ENCODE peak calls at places on chromosome 9, in six cellular contexts. Z is retinal pigment epithelial cell, A is stomach, C is K562, Y is cardiac fibroblast, Q is AG09309. R is an unnamed sample.

GRCh38 chr9:4937436-4937835 is 47.6 kb upstream of the JAK2 start:
- DNase-seq in Z (no peak), A (no peak), C (no peak), Y (no peak), Q (no peak), R (no peak)

GRCh38 chr9:6106576-6107339 is 91.3 kb upstream of the RANBP6 start:
- DNase-seq in Z (no peak), A (no peak), C (peak), Y (peak), Q (no peak), R (no peak)

GRCh38 chr9:114583776-114584175 is 3.8 kb upstream of the ATP6V1G1 start:
- DNase-seq in Z (no peak), A (no peak), C (no peak), Y (no peak), Q (no peak), R (no peak)

GRCh38 chr9:95980262-95981125 is 105.0 kb downstream of the ERCC6L2 start:
- DNase-seq in Z (no peak), A (no peak), C (no peak), Y (peak), Q (peak), R (no peak)

GRCh38 chr9:69421908-69422801 is 97.1 kb downstream of the ENTREP1 start:
- DNase-seq in Z (no peak), A (peak), C (peak), Y (peak), Q (peak), R (peak)

GRCh38 chr9:99822596-99823391 is 1.1 kb downstream of the NR4A3 start:
- DNase-seq in Z (no peak), A (peak), C (peak), Y (peak), Q (no peak), R (no peak)

GRCh38 chr9:69035438-69036316 is at the start of gene FXN:
- DNase-seq in Z (no peak), A (peak), C (peak), Y (peak), Q (peak), R (no peak)

GRCh38 chr9:35107337-35108290 is 4.7 kb upstream of the STOML2 start:
- DNase-seq in Z (no peak), A (no peak), C (no peak), Y (no peak), Q (no peak), R (no peak)

GRCh38 chr9:124467410-124468060 is 17.3 kb downstream of the ADGRD2 start:
- DNase-seq in Z (no peak), A (no peak), C (no peak), Y (no peak), Q (no peak), R (no peak)

GRCh38 chr9:4833781-4834560 is 41.2 kb downstream of the RCL1 start:
- DNase-seq in Z (no peak), A (no peak), C (no peak), Y (peak), Q (no peak), R (no peak)

GRCh38 chr9:91420471-91421021 is 3.1 kb downstream of the NFIL3 start:
- DNase-seq in Z (no peak), A (no peak), C (no peak), Y (peak), Q (no peak), R (no peak)

GRCh38 chr9:975740-976257 is 656 bp upstream of the DMRT3 start:
- DNase-seq in Z (no peak), A (no peak), C (no peak), Y (no peak), Q (no peak), R (no peak)

GRCh38 chr9:978117-978830 is 1.8 kb downstream of the DMRT3 start:
- DNase-seq in Z (no peak), A (no peak), C (no peak), Y (no peak), Q (no peak), R (no peak)

GRCh38 chr9:977361-978116 is 1.1 kb downstream of the DMRT3 start:
- DNase-seq in Z (no peak), A (no peak), C (no peak), Y (no peak), Q (no peak), R (no peak)

GRCh38 chr9:976258-976804 is at the start of gene DMRT3:
- DNase-seq in Z (no peak), A (no peak), C (no peak), Y (no peak), Q (no peak), R (no peak)

DNA sequence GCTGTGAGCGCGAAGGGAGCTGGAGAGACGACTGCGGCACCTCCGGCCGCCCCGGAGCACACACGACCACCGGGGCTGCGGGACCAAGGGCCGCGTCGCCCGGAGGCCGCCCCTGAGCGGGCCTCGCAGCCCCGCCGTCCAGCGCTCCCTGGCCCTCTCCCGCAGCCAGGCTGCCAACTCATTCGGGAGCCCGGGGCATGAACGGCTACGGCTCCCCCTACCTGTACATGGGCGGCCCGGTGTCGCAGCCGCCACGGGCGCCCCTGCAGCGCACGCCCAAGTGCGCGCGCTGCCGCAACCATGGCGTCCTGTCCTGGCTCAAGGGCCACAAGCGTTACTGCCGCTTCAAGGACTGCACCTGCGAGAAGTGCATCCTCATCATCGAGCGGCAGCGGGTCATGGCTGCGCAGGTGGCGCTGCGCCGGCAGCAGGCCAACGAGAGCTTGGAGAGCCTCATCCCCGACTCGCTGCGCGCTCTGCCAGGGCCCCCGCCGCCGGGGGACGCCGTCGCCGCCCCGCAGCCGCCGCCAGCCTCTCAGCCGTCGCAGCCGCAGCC is 428 bp downstream of the DMRT3 start:
- DNase-seq in Z (no peak), A (no peak), C (no peak), Y (no peak), Q (no peak), R (no peak)
- H3K4me3 ChIP-seq in Z (no peak), A (peak), C (no peak), Y (no peak), Q (no peak), R (no peak)

GRCh38 chr9:133320421-133320881 is 15.5 kb downstream of the SURF6 start:
- DNase-seq in Z (no peak), A (no peak), C (peak), Y (no peak), Q (no peak), R (no peak)
- TF ChIP-seq CTCF in Z (no peak), A (no peak), C (peak), Y (no peak), Q (no peak), R (no peak)

DNA sequence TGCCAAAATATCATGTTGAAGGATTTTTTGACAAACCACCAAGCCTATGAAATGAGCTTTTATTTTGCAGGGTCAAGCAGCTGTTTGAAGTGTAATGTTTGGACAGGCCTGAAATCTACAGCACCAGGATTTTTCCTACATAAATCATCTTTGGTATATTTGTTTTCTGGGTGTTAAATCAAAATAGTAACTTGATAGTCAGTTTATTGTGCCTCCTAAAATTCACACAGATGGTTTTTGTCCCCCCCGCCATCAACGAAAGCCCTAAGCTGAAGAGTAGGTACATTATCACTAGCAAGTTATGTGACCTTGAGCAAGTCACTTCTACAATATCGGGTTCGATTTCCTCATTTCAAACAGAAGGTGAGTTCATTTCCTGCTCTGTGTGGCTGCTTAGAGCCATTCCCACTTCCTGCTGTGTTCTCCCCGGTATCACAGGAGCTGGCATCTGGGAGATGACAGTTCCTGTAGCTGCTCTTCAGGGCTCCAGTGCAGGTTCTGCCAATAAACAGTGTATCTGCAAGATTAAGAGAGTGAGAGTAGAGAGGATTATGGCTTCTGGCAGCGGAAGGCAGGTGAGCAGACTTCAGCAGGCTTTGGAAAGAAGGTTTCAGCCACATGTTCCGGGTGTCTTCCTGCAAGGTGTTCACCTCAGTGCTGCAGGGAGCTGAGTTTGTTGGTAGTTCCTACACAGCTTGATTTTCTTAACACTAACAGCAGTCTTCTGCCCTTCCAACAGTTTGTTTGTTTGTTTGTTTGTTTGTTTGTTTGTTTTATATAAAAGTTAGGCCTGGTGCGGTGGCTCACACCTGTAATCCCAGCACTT is 48.4 kb upstream of the GNE start:
- DNase-seq in Z (no peak), A (no peak), C (no peak), Y (peak), Q (no peak), R (no peak)
- H3K4me3 ChIP-seq in Z (no peak), A (no peak), C (no peak), Y (no peak), Q (no peak), R (no peak)

DNA sequence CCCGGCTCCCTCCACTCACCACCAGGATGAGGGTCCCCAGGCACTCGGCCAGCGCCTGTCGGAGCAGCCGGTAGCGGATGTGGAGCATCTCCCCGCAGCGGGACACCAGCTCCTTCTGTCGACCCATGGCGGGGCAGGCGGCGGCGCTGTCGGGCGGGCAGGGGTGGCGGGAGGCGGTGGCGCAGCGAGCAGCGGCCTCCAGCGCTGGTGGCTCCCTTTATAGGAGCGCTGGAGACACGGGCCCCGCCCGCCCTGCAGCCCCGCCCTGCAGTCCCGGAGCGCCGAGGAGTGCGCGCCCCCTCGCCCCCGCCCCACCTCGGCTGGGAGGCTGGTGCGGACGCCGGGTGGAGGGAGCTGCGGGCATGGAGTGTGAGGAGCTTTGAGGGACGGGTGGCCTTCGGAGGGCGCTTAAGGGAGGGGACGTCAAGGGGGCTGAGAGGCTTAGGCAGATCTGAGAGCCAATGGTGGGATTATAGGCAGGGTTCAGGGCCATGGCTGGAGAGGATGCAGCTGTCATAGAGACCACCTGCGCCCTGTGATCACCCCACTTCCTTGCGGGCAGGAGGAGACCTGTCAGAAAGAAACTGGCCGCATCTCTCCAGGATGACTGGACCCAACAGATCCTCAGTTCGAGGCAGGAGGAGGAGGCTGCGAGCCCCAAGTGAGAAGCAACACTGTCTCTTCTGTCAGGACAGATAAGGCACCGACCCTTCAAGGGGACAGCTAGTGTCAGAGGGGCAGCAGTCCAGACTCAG is at the start of gene AQP3:
- DNase-seq in Z (no peak), A (peak), C (peak), Y (peak), Q (no peak), R (no peak)
- TF ChIP-seq CTCF in Z (peak), A (no peak), C (peak), Y (peak), Q (peak), R (no peak)

R was measured in astrocyte of the cerebellum.